ENCODE peak calls at places on chromosomes 3 and 15, in eight cellular contexts. Q, N, L, R, W, U, G and C are unnamed samples.

GRCh38 chr15:60932051-60932915 is 296.8 kb downstream of the RORA start:
- DNase-seq in Q (no peak), N (peak), L (no peak), R (no peak), W (peak), U (no peak), G (no peak), C (no peak)

GRCh38 chr15:86751116-86751515 is 671.4 kb downstream of the AGBL1 start:
- DNase-seq in Q (no peak), N (no peak), L (no peak), R (no peak), W (no peak), U (no peak), G (no peak), C (no peak)

GRCh38 chr15:32844118-32844711 is 126.4 kb downstream of the GREM1 start:
- DNase-seq in Q (no peak), N (peak), L (no peak), R (no peak), W (no peak), U (no peak), G (no peak), C (no peak)

GRCh38 chr3:14587733-14588360 is 47.7 kb upstream of the GRIP2 start:
- DNase-seq in Q (no peak), N (peak), L (no peak), R (no peak), W (no peak), U (no peak), G (no peak), C (no peak)

GRCh38 chr3:133208184-133208583 is 170.0 kb downstream of the TMEM108 start:
- DNase-seq in Q (no peak), N (no peak), L (no peak), R (no peak), W (no peak), U (no peak), G (no peak), C (no peak)

GRCh38 chr3:13307041-13307440 is 113.1 kb downstream of the NUP210 start:
- DNase-seq in Q (no peak), N (no peak), L (no peak), R (no peak), W (no peak), U (no peak), G (no peak), C (no peak)

GRCh38 chr3:16076564-16076963 is 97.9 kb upstream of the GALNT15 start:
- DNase-seq in Q (no peak), N (no peak), L (no peak), R (no peak), W (no peak), U (no peak), G (no peak), C (no peak)

GRCh38 chr15:31435256-31435781 is 108.7 kb downstream of the KLF13 start:
- DNase-seq in Q (peak), N (peak), L (peak), R (peak), W (peak), U (no peak), G (no peak), C (peak)

GRCh38 chr3:30681276-30682211 is 75.1 kb downstream of the TGFBR2 start:
- DNase-seq in Q (no peak), N (no peak), L (no peak), R (no peak), W (peak), U (no peak), G (no peak), C (no peak)

GRCh38 chr3:63967675-63968611 is 55.4 kb downstream of the PSMD6 start:
- DNase-seq in Q (peak), N (no peak), L (no peak), R (peak), W (peak), U (no peak), G (no peak), C (peak)

GRCh38 chr3:122510878-122511481 is 3.8 kb downstream of the KPNA1 start:
- DNase-seq in Q (no peak), N (no peak), L (no peak), R (no peak), W (peak), U (no peak), G (no peak), C (no peak)

GRCh38 chr15:48493084-48493762 is 152.3 kb downstream of the FBN1 start:
- DNase-seq in Q (no peak), N (no peak), L (no peak), R (no peak), W (no peak), U (no peak), G (no peak), C (no peak)

GRCh38 chr15:33852570-33852969 is 115.7 kb upstream of the CHRM5 start:
- DNase-seq in Q (no peak), N (peak), L (no peak), R (no peak), W (no peak), U (no peak), G (no peak), C (no peak)

GRCh38 chr15:57509121-57509520 is 82.6 kb upstream of the MYZAP start:
- DNase-seq in Q (no peak), N (no peak), L (peak), R (no peak), W (no peak), U (no peak), G (no peak), C (no peak)

GRCh38 chr15:49495993-49496747 is 73.1 kb downstream of the FGF7 start:
- DNase-seq in Q (no peak), N (no peak), L (no peak), R (no peak), W (no peak), U (no peak), G (no peak), C (no peak)

GRCh38 chr3:11699083-11699427 is 55.3 kb upstream of the VGLL4 start:
- DNase-seq in Q (no peak), N (no peak), L (no peak), R (no peak), W (no peak), U (no peak), G (no peak), C (no peak)

GRCh38 chr15:66287461-66288055 is 5.8 kb upstream of the DIS3L start:
- DNase-seq in Q (no peak), N (peak), L (no peak), R (no peak), W (no peak), U (no peak), G (no peak), C (no peak)

GRCh38 chr15:46442196-46442595 is 807.4 kb downstream of the SQOR start:
- DNase-seq in Q (no peak), N (no peak), L (no peak), R (no peak), W (no peak), U (no peak), G (no peak), C (no peak)

GRCh38 chr3:153621988-153622387 is 460.0 kb downstream of the RAP2B start:
- DNase-seq in Q (no peak), N (no peak), L (no peak), R (no peak), W (no peak), U (no peak), G (no peak), C (no peak)

GRCh38 chr3:107545680-107546120 is 22.9 kb downstream of the BBX start:
- DNase-seq in Q (no peak), N (no peak), L (no peak), R (no peak), W (no peak), U (no peak), G (no peak), C (no peak)

GRCh38 chr3:181623924-181624694 is 87.6 kb upstream of the SOX2 start:
- DNase-seq in Q (no peak), N (no peak), L (no peak), R (no peak), W (no peak), U (no peak), G (no peak), C (no peak)

GRCh38 chr3:5136619-5137429 is 14.7 kb downstream of the ARL8B start:
- DNase-seq in Q (no peak), N (peak), L (no peak), R (no peak), W (no peak), U (no peak), G (no peak), C (no peak)

GRCh38 chr3:24344784-24345439 is 149.7 kb downstream of the THRB start:
- DNase-seq in Q (no peak), N (no peak), L (no peak), R (no peak), W (no peak), U (no peak), G (no peak), C (no peak)

GRCh38 chr3:194876403-194877165 is 190.9 kb downstream of the FAM43A start:
- DNase-seq in Q (no peak), N (no peak), L (no peak), R (no peak), W (no peak), U (no peak), G (peak), C (no peak)

GRCh38 chr15:38638841-38639240 is 74.2 kb upstream of the RASGRP1 start:
- DNase-seq in Q (no peak), N (no peak), L (no peak), R (no peak), W (no peak), U (no peak), G (no peak), C (no peak)

GRCh38 chr3:173745952-173746682 is 348.6 kb downstream of the NLGN1 start:
- DNase-seq in Q (no peak), N (no peak), L (no peak), R (no peak), W (no peak), U (no peak), G (no peak), C (no peak)

GRCh38 chr3:191414732-191415131 is 46.2 kb upstream of the PYDC2 start:
- DNase-seq in Q (no peak), N (no peak), L (no peak), R (no peak), W (no peak), U (no peak), G (no peak), C (no peak)

GRCh38 chr3:171168086-171168485 is 141.6 kb upstream of the SLC2A2 start:
- DNase-seq in Q (no peak), N (peak), L (peak), R (no peak), W (peak), U (no peak), G (no peak), C (no peak)

GRCh38 chr3:147200545-147200944 is 205.8 kb downstream of the ZIC4 start:
- DNase-seq in Q (no peak), N (no peak), L (no peak), R (no peak), W (no peak), U (no peak), G (no peak), C (no peak)

GRCh38 chr3:99330924-99331532 is 307.4 kb upstream of the COL8A1 start:
- DNase-seq in Q (no peak), N (no peak), L (no peak), R (no peak), W (no peak), U (no peak), G (no peak), C (no peak)

GRCh38 chr3:139120336-139120971 is 75.8 kb upstream of the PRR23C start:
- DNase-seq in Q (no peak), N (no peak), L (no peak), R (no peak), W (peak), U (no peak), G (no peak), C (no peak)

GRCh38 chr3:157282261-157283191 is 122.6 kb upstream of the CCNL1 start:
- DNase-seq in Q (no peak), N (no peak), L (no peak), R (no peak), W (peak), U (no peak), G (no peak), C (no peak)

GRCh38 chr3:37945803-37946530 is 44.6 kb upstream of the VILL start:
- DNase-seq in Q (peak), N (peak), L (no peak), R (no peak), W (no peak), U (no peak), G (peak), C (no peak)

GRCh38 chr3:80521081-80521480 is 753.3 kb upstream of the ROBO1 start:
- DNase-seq in Q (no peak), N (no peak), L (no peak), R (no peak), W (no peak), U (no peak), G (no peak), C (no peak)

GRCh38 chr15:23855260-23855659 is 168.2 kb upstream of the NDN start:
- DNase-seq in Q (no peak), N (no peak), L (no peak), R (no peak), W (no peak), U (no peak), G (no peak), C (no peak)

GRCh38 chr3:31356941-31357340 is 175.8 kb upstream of the STT3B start:
- DNase-seq in Q (peak), N (no peak), L (peak), R (no peak), W (peak), U (no peak), G (no peak), C (no peak)

GRCh38 chr3:127819656-127820055 is 2.7 kb downstream of the MGLL start:
- DNase-seq in Q (no peak), N (no peak), L (no peak), R (no peak), W (no peak), U (no peak), G (no peak), C (no peak)

GRCh38 chr3:2921903-2922302 is 188.3 kb downstream of the IL5RA start:
- DNase-seq in Q (no peak), N (peak), L (no peak), R (no peak), W (no peak), U (no peak), G (no peak), C (no peak)
- TF ChIP-seq CTCF in Q (peak), N (peak), L (no peak), R (peak), W (peak), U (no peak), G (no peak), C (no peak)

GRCh38 chr3:65411367-65411766 is 627.4 kb downstream of the MAGI1 start:
- DNase-seq in Q (no peak), N (no peak), L (no peak), R (no peak), W (no peak), U (no peak), G (no peak), C (no peak)

GRCh38 chr3:65408531-65409181 is 630.1 kb downstream of the MAGI1 start:
- DNase-seq in Q (no peak), N (no peak), L (no peak), R (no peak), W (no peak), U (no peak), G (no peak), C (no peak)

GRCh38 chr3:65412591-65412990 is 626.1 kb downstream of the MAGI1 start:
- DNase-seq in Q (no peak), N (no peak), L (peak), R (peak), W (peak), U (no peak), G (no peak), C (no peak)
- TF ChIP-seq CTCF in Q (no peak), N (no peak), L (no peak), R (peak), W (peak), U (no peak), G (no peak), C (no peak)

GRCh38 chr15:80087104-80087503 is 27.6 kb downstream of the ZFAND6 start:
- DNase-seq in Q (no peak), N (no peak), L (no peak), R (no peak), W (no peak), U (no peak), G (no peak), C (no peak)
- TF ChIP-seq CTCF in Q (no peak), N (peak), L (no peak), R (no peak), W (peak), U (no peak), G (peak), C (no peak)

DNA sequence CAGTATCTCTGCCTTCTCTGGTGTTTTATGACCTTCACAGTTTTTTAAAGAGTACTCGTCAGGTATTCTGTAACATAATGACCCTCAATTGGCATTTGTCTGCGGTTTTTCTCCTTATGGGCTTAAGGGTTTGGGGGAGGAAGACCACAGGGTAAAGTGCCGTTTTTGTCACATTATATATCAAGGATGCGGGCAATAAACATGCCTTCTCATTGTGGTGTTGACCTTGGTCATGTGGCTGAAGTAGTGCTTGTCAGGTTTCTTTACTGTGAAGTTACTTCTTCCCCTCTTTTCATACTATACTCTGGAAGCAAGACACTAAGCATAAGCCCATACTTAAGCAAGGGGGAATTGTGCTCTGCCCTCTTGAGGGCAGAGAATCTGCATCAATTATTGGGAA is 16.6 kb downstream of the CAPN3 start:
- DNase-seq in Q (no peak), N (no peak), L (no peak), R (no peak), W (no peak), U (no peak), G (no peak), C (no peak)
- TF ChIP-seq CTCF in Q (no peak), N (no peak), L (no peak), R (no peak), W (no peak), U (no peak), G (no peak), C (no peak)